ENCODE peak calls at places on chromosomes 12 and 14, in six cellular contexts. R is IMR-90, E is brain microvascular endothelial cell, M is thoracic aorta, Y is glomerular endothelial cell, S is amniotic stem cell. C is an unnamed sample.

GRCh38 chr12:1020389-1020788 is 29.4 kb downstream of the ERC1 start:
- DNase-seq in M (no peak), E (no peak), R (no peak), S (no peak), Y (no peak), C (no peak)

GRCh38 chr12:52007158-52007921 is 594 bp downstream of the TAMALIN start:
- DNase-seq in M (no peak), R (no peak), S (no peak), E (no peak), Y (no peak), C (no peak)

GRCh38 chr12:14194572-14194971 is 170.9 kb upstream of the ATF7IP start:
- DNase-seq in E (no peak), Y (no peak), R (no peak), M (no peak), S (no peak), C (no peak)

GRCh38 chr14:73462078-73462715 is 3.9 kb upstream of the NUMB start:
- DNase-seq in M (no peak), R (peak), S (no peak), E (no peak), Y (no peak), C (no peak)

GRCh38 chr14:99899578-99900178 is 106.5 kb downstream of the EML1 start:
- DNase-seq in E (no peak), S (no peak), R (peak), Y (no peak), M (no peak), C (no peak)

GRCh38 chr14:42113358-42114070 is 506.8 kb downstream of the LRFN5 start:
- DNase-seq in Y (no peak), S (no peak), M (no peak), E (no peak), R (no peak), C (no peak)

GRCh38 chr14:58792421-58792820 is 154.7 kb downstream of the DACT1 start:
- DNase-seq in R (peak), Y (no peak), M (no peak), S (no peak), E (no peak), C (no peak)

GRCh38 chr12:10293570-10294227 is 14.0 kb upstream of the KLRD1 start:
- DNase-seq in E (no peak), R (no peak), M (no peak), Y (no peak), S (no peak), C (no peak)

GRCh38 chr12:89799316-89799715 is 90.7 kb upstream of the ATP2B1 start:
- DNase-seq in M (no peak), Y (no peak), R (no peak), S (no peak), E (no peak), C (no peak)

GRCh38 chr12:107990325-107990724 is 138.8 kb upstream of the WSCD2 start:
- DNase-seq in S (no peak), R (no peak), Y (no peak), E (peak), M (no peak), C (no peak)

GRCh38 chr12:66154776-66155175 is 15.0 kb downstream of the TMBIM4 start:
- DNase-seq in S (no peak), Y (no peak), R (peak), M (no peak), E (no peak), C (no peak)

GRCh38 chr12:56874821-56875220 is 59.4 kb downstream of the SDR9C7 start:
- DNase-seq in E (no peak), M (no peak), S (no peak), R (no peak), Y (no peak), C (no peak)

GRCh38 chr12:124742111-124742510 is 121.6 kb downstream of the SCARB1 start:
- DNase-seq in S (no peak), R (no peak), E (no peak), M (no peak), Y (no peak), C (no peak)

GRCh38 chr14:93994919-93995682 is 2.0 kb upstream of the CCDC197 start:
- DNase-seq in S (peak), R (peak), M (peak), E (peak), Y (no peak), C (no peak)

C was measured in pulmonary artery endothelial cell.